ENCODE peak calls at places on chromosomes 4 and X, in eight cellular contexts. I is AG04450; Y is activated CD8-positive, alpha-beta T cell treated with anti-CD3 and anti-CD28 coated beads for 36 hours; J is GM12864; P is CD4-positive, alpha-beta T cell; W is lower lobe of right lung; G is heart left ventricle; O is lower leg skin. X is an unnamed sample.
A peak's percentile ranks its signal among the peaks of the same experiment; 100 is the strongest.

GRCh38 chr4:150119492-150119891 is 41.2 kb downstream of the DCLK2 start:
- DNase-seq in P (no peak), W (no peak), J (no peak), G (no peak), I (no peak), O (no peak), Y (no peak), X (no peak)

GRCh38 chrX:104136241-104137019 is 20.4 kb downstream of the SLC25A53 start:
- DNase-seq in O (no peak), P (peak; percentile 47), G (no peak), J (no peak), Y (peak; percentile 65), W (no peak), I (peak; percentile 79), X (peak; percentile 38)

GRCh38 chr4:72701987-72702819 is 133.2 kb upstream of the ADAMTS3 start:
- DNase-seq in I (peak; percentile 10), Y (peak; percentile 56), W (no peak), G (no peak), O (no peak), P (no peak), J (peak; percentile 8), X (peak; percentile 30)

GRCh38 chr4:183765121-183765990 is 106.3 kb downstream of the TRAPPC11 start:
- DNase-seq in P (no peak), I (no peak), Y (no peak), J (no peak), O (no peak), G (no peak), W (no peak), X (no peak)

GRCh38 chrX:72299891-72300630 is 5.7 kb downstream of the CITED1 start:
- DNase-seq in I (no peak), P (no peak), Y (no peak), G (no peak), W (no peak), J (no peak), O (no peak), X (no peak)

GRCh38 chrX:134948333-134949241 is 42.2 kb upstream of the SMIM10 start:
- DNase-seq in P (no peak), Y (no peak), G (no peak), W (no peak), J (no peak), O (no peak), I (peak; percentile 44), X (no peak)

GRCh38 chrX:149762696-149763614 is 10.9 kb upstream of the HSFX1 start:
- DNase-seq in G (no peak), Y (no peak), I (no peak), J (no peak), P (no peak), O (peak; percentile 68), W (no peak), X (no peak)

GRCh38 chr4:161629694-161630441 is 533.9 kb downstream of the FSTL5 start:
- DNase-seq in W (no peak), P (no peak), G (no peak), Y (no peak), J (no peak), I (no peak), O (no peak), X (no peak)

GRCh38 chrX:6325437-6325836 is 96.8 kb upstream of the NLGN4X start:
- DNase-seq in P (no peak), W (no peak), O (no peak), I (no peak), G (no peak), J (no peak), Y (no peak), X (no peak)

GRCh38 chr4:15197005-15197404 is 194.7 kb downstream of the CPEB2 start:
- DNase-seq in Y (no peak), P (no peak), W (no peak), I (no peak), J (no peak), G (no peak), O (no peak), X (no peak)

GRCh38 chr4:10656988-10657387 is 27.6 kb downstream of the CLNK start:
- DNase-seq in G (no peak), Y (no peak), I (no peak), J (no peak), O (no peak), P (no peak), W (no peak), X (no peak)

GRCh38 chr4:25065451-25065850 is 34.7 kb upstream of the LGI2 start:
- DNase-seq in Y (no peak), G (no peak), J (no peak), O (no peak), W (no peak), P (no peak), I (no peak), X (no peak)

GRCh38 chr4:186979966-186980745 is 256.5 kb upstream of the FAT1 start:
- DNase-seq in G (no peak), J (no peak), O (no peak), I (no peak), Y (no peak), W (no peak), P (no peak), X (no peak)

GRCh38 chrX:106201502-106202178 is 33.5 kb downstream of the PWWP3B start:
- DNase-seq in P (no peak), G (no peak), I (no peak), J (no peak), Y (no peak), W (no peak), O (no peak), X (no peak)

GRCh38 chrX:108396188-108396885 is 41.9 kb downstream of the COL4A6 start:
- DNase-seq in W (no peak), Y (no peak), P (no peak), J (no peak), I (no peak), O (no peak), G (no peak), X (no peak)

GRCh38 chr4:127446309-127446708 is 186.4 kb upstream of the INTU start:
- DNase-seq in O (no peak), P (no peak), I (no peak), Y (no peak), W (no peak), J (no peak), G (no peak), X (no peak)

GRCh38 chrX:136204571-136204970 is 46.6 kb downstream of the MAP7D3 start:
- DNase-seq in I (no peak), O (peak; percentile 88), J (no peak), Y (no peak), W (peak; percentile 57), G (no peak), P (no peak), X (no peak)

GRCh38 chr4:12172198-12172970 is 743.7 kb upstream of the HS3ST1 start:
- DNase-seq in P (no peak), Y (no peak), O (no peak), I (no peak), G (no peak), J (no peak), W (no peak), X (no peak)

GRCh38 chr4:133544097-133544496 is 395.0 kb downstream of the PCDH10 start:
- DNase-seq in J (no peak), I (no peak), P (no peak), Y (no peak), O (no peak), W (no peak), G (no peak), X (no peak)

GRCh38 chr4:147157860-147158701 is 212.4 kb upstream of the TTC29 start:
- DNase-seq in I (no peak), P (no peak), J (no peak), Y (no peak), G (peak; percentile 74), O (no peak), W (peak; percentile 50), X (no peak)

GRCh38 chr4:73127839-73128448 is 58.4 kb upstream of the COX18 start:
- DNase-seq in G (no peak), Y (peak; percentile 14), P (peak; percentile 9), O (no peak), J (no peak), W (no peak), I (no peak), X (no peak)

GRCh38 chr4:2446656-2447564 is 22.0 kb upstream of the RNF4 start:
- DNase-seq in I (no peak), J (no peak), W (no peak), O (no peak), Y (no peak), P (no peak), G (no peak), X (no peak)
- TF ChIP-seq CTCF in I (no peak), J (no peak), W (no peak), O (no peak), Y (no peak), P (no peak), G (no peak), X (no peak)

GRCh38 chr4:71558248-71558647 is 219.4 kb downstream of the SLC4A4 start:
- DNase-seq in I (no peak), G (no peak), Y (no peak), W (no peak), J (no peak), O (no peak), P (no peak), X (peak; percentile 2)

GRCh38 chr4:71554025-71554424 is 215.2 kb downstream of the SLC4A4 start:
- DNase-seq in I (no peak), J (no peak), O (no peak), W (no peak), G (no peak), P (no peak), Y (no peak), X (no peak)

GRCh38 chr4:71550220-71551190 is 211.7 kb downstream of the SLC4A4 start:
- DNase-seq in I (peak; percentile 37), G (no peak), Y (no peak), P (no peak), O (no peak), J (no peak), W (no peak), X (no peak)

GRCh38 chr4:71549516-71550160 is 210.8 kb downstream of the SLC4A4 start:
- DNase-seq in P (no peak), Y (no peak), J (no peak), G (no peak), W (no peak), O (no peak), I (no peak), X (no peak)

GRCh38 chr4:71553605-71554004 is 214.8 kb downstream of the SLC4A4 start:
- DNase-seq in Y (no peak), I (no peak), O (no peak), W (no peak), G (no peak), J (no peak), P (no peak), X (peak; percentile 7)
- TF ChIP-seq CTCF in Y (peak; percentile 33), I (peak; percentile 68), O (no peak), W (peak; percentile 41), G (peak; percentile 25), J (peak; percentile 49), P (no peak), X (no peak)

GRCh38 chrX:24990585-24990984 is 25.2 kb downstream of the ARX start:
- DNase-seq in J (no peak), O (no peak), G (no peak), I (no peak), W (no peak), P (no peak), Y (no peak), X (no peak)
- TF ChIP-seq CTCF in J (no peak), O (no peak), G (no peak), I (peak; percentile 12), W (no peak), P (no peak), Y (no peak), X (no peak)

DNA sequence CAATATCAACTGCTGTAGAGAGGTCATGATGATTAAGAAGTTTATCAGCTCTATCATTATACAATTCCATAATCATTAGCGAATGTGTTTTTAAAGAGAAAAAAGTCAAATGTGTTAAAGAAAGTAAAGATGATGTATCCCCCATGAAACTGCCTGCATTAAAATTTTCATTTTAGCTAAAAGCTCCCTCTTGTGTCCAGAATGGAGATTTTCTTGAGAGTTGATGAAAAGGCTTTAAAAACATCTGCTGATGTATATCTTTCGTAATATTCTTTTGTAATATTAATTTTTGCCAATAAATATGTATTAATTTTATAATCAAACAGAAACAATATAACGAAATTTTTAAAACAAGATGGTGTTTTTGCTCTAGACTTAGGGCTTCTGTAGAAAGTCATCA is 52.1 kb upstream of the LHFPL1 start:
- DNase-seq in P (no peak), G (no peak), I (no peak), W (no peak), J (no peak), O (no peak), Y (no peak), X (no peak)
- TF ChIP-seq CTCF in P (no peak), G (peak; percentile 19), I (peak; percentile 31), W (no peak), J (peak; percentile 12), O (no peak), Y (peak; percentile 40), X (no peak)

X was measured in GM20000.